ENCODE peak calls at places on chromosomes 3 and 15, in five cellular contexts. V, H, O, F and G are unnamed samples.

GRCh38 chr3:196179380-196180308 is 31.6 kb downstream of the ZDHHC19 start:
- DNase-seq in V (peak; percentile 79), H (peak; percentile 75), O (peak; percentile 66), F (peak; percentile 62), G (no peak)

GRCh38 chr15:101523560-101523940 is 34.0 kb upstream of the PCSK6 start:
- DNase-seq in V (no peak), H (no peak), O (peak; percentile 7), F (no peak), G (no peak)

GRCh38 chr3:86865506-86865905 is 125.4 kb downstream of the VGLL3 start:
- DNase-seq in V (no peak), H (no peak), O (peak; percentile 39), F (no peak), G (no peak)

GRCh38 chr3:54121404-54122045 is 827 bp upstream of the CACNA2D3 start:
- DNase-seq in V (no peak), H (peak; percentile 20), O (peak; percentile 34), F (no peak), G (no peak)

GRCh38 chr3:82509106-82509842 is 747.8 kb upstream of the GBE1 start:
- DNase-seq in V (no peak), H (no peak), O (no peak), F (no peak), G (no peak)

GRCh38 chr3:147680820-147681488 is 271.8 kb downstream of the ZIC1 start:
- DNase-seq in V (no peak), H (no peak), O (no peak), F (no peak), G (no peak)

GRCh38 chr3:34212671-34213070 is 414.2 kb downstream of the PDCD6IP start:
- DNase-seq in V (no peak), H (no peak), O (peak; percentile 7), F (peak; percentile 30), G (no peak)

GRCh38 chr15:47383102-47383501 is 334.2 kb upstream of the SEMA6D start:
- DNase-seq in V (no peak), H (no peak), O (no peak), F (peak; percentile 39), G (no peak)

GRCh38 chr3:169574531-169574930 is 89.0 kb downstream of the MECOM start:
- DNase-seq in V (no peak), H (no peak), O (no peak), F (no peak), G (no peak)

GRCh38 chr15:29665441-29665985 is 156.8 kb downstream of the TJP1 start:
- DNase-seq in V (no peak), H (no peak), O (peak; percentile 52), F (peak; percentile 38), G (no peak)

GRCh38 chr3:56754753-56755365 is 46.9 kb downstream of the ARHGEF3 start:
- DNase-seq in V (peak; percentile 10), H (peak; percentile 29), O (no peak), F (no peak), G (no peak)

GRCh38 chr3:10341901-10342398 is 21.0 kb upstream of the SEC13 start:
- DNase-seq in V (no peak), H (no peak), O (no peak), F (no peak), G (no peak)

GRCh38 chr3:151047636-151048035 is 37.8 kb upstream of the MED12L start:
- DNase-seq in V (no peak), H (no peak), O (no peak), F (no peak), G (no peak)

GRCh38 chr15:78325092-78325843 is 14.9 kb upstream of the CRABP1 start:
- DNase-seq in V (no peak), H (no peak), O (peak; percentile 53), F (peak; percentile 39), G (no peak)

GRCh38 chr15:78035319-78035718 is 42.2 kb downstream of the TBC1D2B start:
- DNase-seq in V (peak; percentile 46), H (no peak), O (no peak), F (no peak), G (no peak)

GRCh38 chr3:37138816-37139215 is 35.6 kb downstream of the LRRFIP2 start:
- DNase-seq in V (no peak), H (no peak), O (no peak), F (peak; percentile 20), G (no peak)

GRCh38 chr3:17638351-17638750 is 104.1 kb downstream of the TBC1D5 start:
- DNase-seq in V (no peak), H (no peak), O (peak; percentile 11), F (no peak), G (no peak)

GRCh38 chr15:28140062-28140461 is 40.9 kb upstream of the OCA2 start:
- DNase-seq in V (no peak), H (no peak), O (no peak), F (no peak), G (no peak)

GRCh38 chr3:138434875-138435772 is 708 bp downstream of the ESYT3 start:
- DNase-seq in V (no peak), H (no peak), O (peak; percentile 52), F (peak; percentile 51), G (no peak)

GRCh38 chr15:39969871-39970270 is 36.0 kb downstream of the EIF2AK4 start:
- DNase-seq in V (no peak), H (no peak), O (peak; percentile 51), F (peak; percentile 72), G (no peak)

GRCh38 chr15:57432141-57432701 is 55.9 kb downstream of the CGNL1 start:
- DNase-seq in V (no peak), H (no peak), O (peak; percentile 39), F (no peak), G (no peak)

GRCh38 chr3:146308222-146308621 is 57.3 kb upstream of the PLSCR4 start:
- DNase-seq in V (no peak), H (no peak), O (peak; percentile 55), F (no peak), G (no peak)

GRCh38 chr15:36040173-36040572 is 494.2 kb upstream of the DPH6 start:
- DNase-seq in V (no peak), H (no peak), O (no peak), F (no peak), G (no peak)

GRCh38 chr15:52180196-52180835 is 10.9 kb downstream of the GNB5 start:
- DNase-seq in V (peak; percentile 26), H (peak; percentile 71), O (no peak), F (no peak), G (no peak)

GRCh38 chr3:62462097-62462789 is 88.9 kb upstream of the FEZF2 start:
- DNase-seq in V (no peak), H (no peak), O (no peak), F (no peak), G (no peak)

GRCh38 chr3:121995190-121996137 is 26.6 kb downstream of the ILDR1 start:
- DNase-seq in V (peak; percentile 7), H (peak; percentile 87), O (peak; percentile 74), F (peak; percentile 97), G (no peak)

GRCh38 chr3:147404800-147405551 is 1.4 kb downstream of the ZIC4 start:
- DNase-seq in V (no peak), H (no peak), O (no peak), F (no peak), G (no peak)

GRCh38 chr3:52401551-52401950 is 43.4 kb downstream of the SEMA3G start:
- DNase-seq in V (no peak), H (no peak), O (no peak), F (no peak), G (no peak)

GRCh38 chr15:40891810-40892448 is 2.3 kb upstream of the VPS18 start:
- DNase-seq in V (no peak), H (peak; percentile 76), O (peak; percentile 51), F (peak; percentile 73), G (no peak)

GRCh38 chr3:190585771-190586630 is 72.1 kb downstream of the IL1RAP start:
- DNase-seq in V (peak; percentile 42), H (no peak), O (peak; percentile 89), F (peak; percentile 87), G (no peak)

GRCh38 chr3:127162947-127163645 is 29.8 kb upstream of the PRR23E start:
- DNase-seq in V (no peak), H (no peak), O (no peak), F (no peak), G (no peak)

GRCh38 chr3:45223889-45224730 is 2.0 kb downstream of the TMEM158 start:
- DNase-seq in V (peak; percentile 29), H (no peak), O (no peak), F (peak; percentile 41), G (no peak)

GRCh38 chr15:63188247-63188936 is 1.0 kb upstream of the RAB8B start:
- DNase-seq in V (peak; percentile 12), H (no peak), O (no peak), F (no peak), G (no peak)

GRCh38 chr3:80998022-80998421 is 763.4 kb downstream of the GBE1 start:
- DNase-seq in V (no peak), H (no peak), O (no peak), F (no peak), G (no peak)

GRCh38 chr15:39213385-39213840 is 367.5 kb upstream of the THBS1 start:
- DNase-seq in V (no peak), H (no peak), O (no peak), F (peak; percentile 93), G (peak; percentile 4)

GRCh38 chr3:67649681-67650080 is 4.7 kb downstream of the SUCLG2 start:
- DNase-seq in V (no peak), H (no peak), O (no peak), F (no peak), G (no peak)

GRCh38 chr3:30332196-30333021 is 274.0 kb upstream of the TGFBR2 start:
- DNase-seq in V (no peak), H (no peak), O (no peak), F (peak; percentile 27), G (no peak)

GRCh38 chr3:156509209-156510174 is 45.4 kb downstream of the SSR3 start:
- DNase-seq in V (no peak), H (peak; percentile 69), O (peak; percentile 74), F (peak; percentile 62), G (no peak)

GRCh38 chr3:71150293-71150954 is 433.1 kb downstream of the FOXP1 start:
- DNase-seq in V (no peak), H (no peak), O (no peak), F (no peak), G (no peak)